ENCODE peak calls at places on chromosome 17, in seven cellular contexts. D is SJSA1; P is CD8-positive, alpha-beta memory T cell; Z is neural progenitor cell; E is esophagus squamous epithelium; U is mammary epithelial cell; M is A549. R is an unnamed sample. For H3K4me1, the result is how much of the 10 kb centered on the place peaks cover.

GRCh38 chr17:64313577-64313976 is 50.5 kb upstream of the TEX2 start:
- DNase-seq in D (no peak), P (no peak), Z (no peak), E (no peak), U (no peak), M (no peak), R (no peak)

GRCh38 chr17:17982796-17983195 is 10.1 kb downstream of the DRC3 start:
- DNase-seq in D (no peak), P (no peak), Z (no peak), E (no peak), U (no peak), M (no peak), R (no peak)

GRCh38 chr17:3877220-3877619 is 15.6 kb downstream of the CAMKK1 start:
- DNase-seq in D (no peak), P (no peak), Z (no peak), E (no peak), U (no peak), M (no peak), R (no peak)

GRCh38 chr17:17503566-17504130 is 7.5 kb upstream of the RASD1 start:
- DNase-seq in D (no peak), P (no peak), Z (no peak), E (no peak), U (no peak), M (no peak), R (peak)

GRCh38 chr17:11953924-11954323 is 43.4 kb downstream of the ZNF18 start:
- DNase-seq in D (no peak), P (no peak), Z (no peak), E (no peak), U (no peak), M (peak), R (no peak)

GRCh38 chr17:74031314-74032080 is 172.0 kb upstream of the RPL38 start:
- DNase-seq in D (no peak), P (no peak), Z (no peak), E (no peak), U (no peak), M (no peak), R (no peak)

GRCh38 chr17:17467720-17468119 is 9.1 kb upstream of the MED9 start:
- DNase-seq in D (no peak), P (no peak), Z (no peak), E (no peak), U (no peak), M (peak), R (no peak)

GRCh38 chr17:77329741-77330531 is 189.2 kb downstream of the SEC14L1 start:
- DNase-seq in D (no peak), P (no peak), Z (no peak), E (no peak), U (no peak), M (no peak), R (peak)

GRCh38 chr17:53996896-53997295 is 174.2 kb downstream of the KIF2B start:
- DNase-seq in D (no peak), P (no peak), Z (no peak), E (no peak), U (no peak), M (no peak), R (no peak)

GRCh38 chr17:79953335-79953734 is 82.3 kb downstream of the TBC1D16 start:
- DNase-seq in D (no peak), P (no peak), Z (no peak), E (no peak), U (no peak), M (no peak), R (no peak)

GRCh38 chr17:44914148-44914547 is 1.2 kb downstream of the GFAP start:
- DNase-seq in D (no peak), P (no peak), Z (no peak), E (no peak), U (no peak), M (no peak), R (no peak)

GRCh38 chr17:35390663-35391062 is 17.2 kb upstream of the SLFN11 start:
- DNase-seq in D (no peak), P (no peak), Z (no peak), E (no peak), U (no peak), M (no peak), R (no peak)

GRCh38 chr17:64533784-64534183 is 27.0 kb downstream of the CEP95 start:
- DNase-seq in D (no peak), P (no peak), Z (no peak), E (no peak), U (no peak), M (no peak), R (no peak)

GRCh38 chr17:81576621-81577277 is 24.6 kb upstream of the FAAP100 start:
- DNase-seq in D (peak), P (no peak), Z (no peak), E (no peak), U (peak), M (peak), R (no peak)

GRCh38 chr17:80025796-80026195 is 9.9 kb downstream of the TBC1D16 start:
- DNase-seq in D (peak), P (no peak), Z (no peak), E (no peak), U (no peak), M (no peak), R (no peak)

GRCh38 chr17:44970136-44970737 is 2.1 kb upstream of the C1QL1 start:
- DNase-seq in D (no peak), P (no peak), Z (peak), E (no peak), U (no peak), M (no peak), R (no peak)

GRCh38 chr17:12545877-12546513 is 119.7 kb upstream of the MYOCD start:
- DNase-seq in D (peak), P (no peak), Z (peak), E (no peak), U (no peak), M (peak), R (no peak)

GRCh38 chr17:77323413-77324171 is 182.8 kb downstream of the SEC14L1 start:
- DNase-seq in D (no peak), P (no peak), Z (no peak), E (no peak), U (no peak), M (peak), R (peak)

GRCh38 chr17:79243996-79244395 is 169.4 kb downstream of the ENGASE start:
- DNase-seq in D (no peak), P (no peak), Z (no peak), E (no peak), U (no peak), M (no peak), R (no peak)

GRCh38 chr17:416293-417206 is 63.9 kb upstream of the RPH3AL start:
- DNase-seq in D (no peak), P (no peak), Z (no peak), E (no peak), U (no peak), M (no peak), R (no peak)

GRCh38 chr17:17994271-17994670 is 21.6 kb downstream of the DRC3 start:
- DNase-seq in D (no peak), P (no peak), Z (peak), E (no peak), U (no peak), M (peak), R (no peak)

GRCh38 chr17:68709461-68709860 is 108.3 kb upstream of the FAM20A start:
- DNase-seq in D (no peak), P (no peak), Z (no peak), E (no peak), U (no peak), M (no peak), R (no peak)

GRCh38 chr17:63854709-63855108 is 12.2 kb upstream of the SMARCD2 start:
- DNase-seq in D (no peak), P (no peak), Z (no peak), E (no peak), U (no peak), M (no peak), R (no peak)

GRCh38 chr17:40901981-40902862 is 17.2 kb upstream of the KRT20 start:
- DNase-seq in D (peak), P (no peak), Z (no peak), E (no peak), U (peak), M (peak), R (no peak)

GRCh38 chr17:81655378-81656117 is 794 bp downstream of the PDE6G start:
- DNase-seq in D (no peak), P (no peak), Z (peak), E (no peak), U (no peak), M (no peak), R (no peak)

GRCh38 chr17:64418506-64419339 is 28.1 kb upstream of the PECAM1 start:
- DNase-seq in D (peak), P (no peak), Z (peak), E (no peak), U (peak), M (peak), R (no peak)

GRCh38 chr17:79721993-79722671 is 8.6 kb upstream of the ENPP7 start:
- DNase-seq in D (no peak), P (no peak), Z (peak), E (no peak), U (no peak), M (peak), R (no peak)

GRCh38 chr17:13995856-13996635 is 73.3 kb upstream of the COX10 start:
- DNase-seq in D (no peak), P (no peak), Z (no peak), E (no peak), U (no peak), M (no peak), R (no peak)

GRCh38 chr17:32970281-32970680 is 21.4 kb upstream of the SPACA3 start:
- DNase-seq in D (no peak), P (no peak), Z (no peak), E (no peak), U (peak), M (no peak), R (no peak)

GRCh38 chr17:78112508-78113471 is 15.8 kb downstream of the TMC6 start:
- DNase-seq in D (peak), P (peak), Z (peak), E (no peak), U (peak), M (peak), R (peak)

GRCh38 chr17:14297161-14297851 is 3.6 kb upstream of the HS3ST3B1 start:
- DNase-seq in D (peak), P (peak), Z (peak), E (no peak), U (peak), M (peak), R (no peak)

GRCh38 chr17:4152471-4152870 is 9.5 kb downstream of the CYB5D2 start:
- DNase-seq in D (peak), P (no peak), Z (no peak), E (no peak), U (peak), M (no peak), R (no peak)

GRCh38 chr17:41521574-41522261 is 3.0 kb upstream of the KRT15 start:
- DNase-seq in D (peak), P (no peak), Z (no peak), E (no peak), U (peak), M (peak), R (peak)

GRCh38 chr17:71115669-71115972 is 946.3 kb downstream of the KCNJ2 start:
- DNase-seq in D (no peak), P (no peak), Z (no peak), E (no peak), U (no peak), M (no peak), R (no peak)

GRCh38 chr17:82065638-82066303 is at the start of gene DUS1L:
- DNase-seq in D (peak), P (peak), Z (peak), E (no peak), U (peak), M (peak), R (peak)

GRCh38 chr17:77779711-77780539 is 178.6 kb upstream of the TNRC6C start:
- DNase-seq in D (no peak), P (no peak), Z (no peak), E (no peak), U (no peak), M (no peak), R (no peak)

GRCh38 chr17:75459246-75459589 is 2.8 kb downstream of the TMEM94 start:
- DNase-seq in D (no peak), P (no peak), Z (no peak), E (no peak), U (no peak), M (no peak), R (no peak)
- H3K27ac ChIP-seq in D (peak), P (peak), Z (no peak), E (peak), U (no peak), M (no peak), R (peak)

GRCh38 chr17:39651908-39652634 is 13.1 kb upstream of the TCAP start:
- DNase-seq in D (no peak), P (no peak), Z (no peak), E (no peak), U (no peak), M (no peak), R (no peak)
- H3K4me3 ChIP-seq in D (no peak), P (no peak), Z (peak), E (no peak), U (no peak), M (no peak), R (no peak)

GRCh38 chr17:67542219-67543114 is 165.4 kb downstream of the PITPNC1 start:
- DNase-seq in D (no peak), P (no peak), Z (no peak), E (no peak), U (no peak), M (no peak), R (no peak)
- H3K4me1 ChIP-seq in D (under half), P (under half), Z (under half), E (under half), U (under half), M (under half), R (under half)

GRCh38 chr17:19703776-19704371 is 12.5 kb downstream of the SLC47A2 start:
- DNase-seq in D (no peak), P (no peak), Z (peak), E (no peak), U (no peak), M (no peak), R (peak)
- H3K27ac ChIP-seq in D (no peak), P (no peak), Z (peak), E (no peak), U (no peak), M (no peak), R (no peak)

GRCh38 chr17:21388944-21389343 is 12.8 kb downstream of the KCNJ12 start:
- DNase-seq in D (no peak), P (no peak), Z (no peak), E (no peak), U (no peak), M (no peak), R (no peak)
- H3K4me3 ChIP-seq in D (no peak), P (no peak), Z (no peak), E (no peak), U (no peak), M (no peak), R (no peak)

GRCh38 chr17:28889996-28890395 is 7.5 kb downstream of the FLOT2 start:
- DNase-seq in D (no peak), P (no peak), Z (no peak), E (no peak), U (no peak), M (no peak), R (no peak)
- H3K4me1 ChIP-seq in D (under half), P (under half), Z (under half), E (under half), U (under half), M (under half), R (under half)

GRCh38 chr17:47223007-47223406 is 13.9 kb downstream of the MYL4 start:
- DNase-seq in D (no peak), P (no peak), Z (no peak), E (no peak), U (peak), M (no peak), R (no peak)

GRCh38 chr17:47225436-47225858 is 16.3 kb downstream of the MYL4 start:
- DNase-seq in D (peak), P (no peak), Z (no peak), E (no peak), U (peak), M (peak), R (peak)

GRCh38 chr17:47223460-47223859 is 14.3 kb downstream of the MYL4 start:
- DNase-seq in D (no peak), P (no peak), Z (no peak), E (no peak), U (no peak), M (no peak), R (no peak)

GRCh38 chr17:47225911-47226688 is 17.0 kb downstream of the MYL4 start:
- DNase-seq in D (no peak), P (no peak), Z (no peak), E (no peak), U (no peak), M (no peak), R (no peak)

DNA sequence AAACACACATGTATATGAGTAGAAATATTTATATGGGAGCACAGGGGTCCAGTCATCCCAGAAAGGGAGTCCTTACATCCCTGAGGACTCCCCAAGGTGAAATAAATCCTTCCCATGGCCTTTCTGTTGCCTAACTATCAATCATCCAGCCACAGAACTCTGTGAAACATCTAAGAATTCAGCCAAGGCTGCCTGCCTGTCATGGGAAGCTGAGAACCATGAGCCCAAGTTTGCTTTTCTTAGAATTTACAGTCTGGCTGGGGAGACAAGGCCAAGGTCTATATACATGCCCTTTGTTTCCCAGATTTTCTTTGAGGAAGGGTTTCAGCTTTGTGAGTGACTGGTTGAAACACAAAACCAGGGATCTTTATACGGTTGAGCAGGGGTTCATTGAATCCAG is 15.8 kb downstream of the MYL4 start:
- DNase-seq in D (no peak), P (no peak), Z (no peak), E (no peak), U (no peak), M (no peak), R (no peak)
- H3K27ac ChIP-seq in D (peak), P (peak), Z (no peak), E (peak), U (no peak), M (peak), R (peak)

R was measured in left lung.